ENCODE peak calls at places on chromosomes 2 and 18, in seven cellular contexts. J, E, Q, U, B, W and Y are unnamed samples.

GRCh38 chr2:238160206-238161129 is 1.7 kb downstream of the ERFE start:
- DNase-seq in J (no peak), E (no peak), Q (no peak), U (no peak), B (peak; percentile 59), W (no peak), Y (no peak)

GRCh38 chr2:207012461-207012860 is 73.1 kb downstream of the CPO start:
- DNase-seq in J (no peak), E (no peak), Q (no peak), U (no peak), B (peak; percentile 25), W (no peak), Y (peak; percentile 28)

GRCh38 chr2:160427629-160428424 is 65.8 kb downstream of the RBMS1 start:
- DNase-seq in J (no peak), E (no peak), Q (no peak), U (peak; percentile 46), B (peak; percentile 92), W (peak; percentile 66), Y (no peak)

GRCh38 chr2:239363946-239364637 is 36.7 kb downstream of the HDAC4 start:
- DNase-seq in J (no peak), E (peak; percentile 28), Q (no peak), U (no peak), B (no peak), W (peak; percentile 43), Y (no peak)

GRCh38 chr2:129859141-129859540 is 120.3 kb upstream of the RAB6C start:
- DNase-seq in J (no peak), E (no peak), Q (no peak), U (no peak), B (no peak), W (no peak), Y (no peak)

GRCh38 chr2:228763600-228763999 is 507.5 kb downstream of the PID1 start:
- DNase-seq in J (no peak), E (no peak), Q (no peak), U (no peak), B (no peak), W (no peak), Y (no peak)

GRCh38 chr18:34222396-34223163 is 2.1 kb downstream of the NOL4 start:
- DNase-seq in J (no peak), E (peak; percentile 47), Q (peak; percentile 40), U (no peak), B (peak; percentile 1), W (no peak), Y (no peak)

GRCh38 chr2:180707867-180708205 is 272.6 kb upstream of the UBE2E3 start:
- DNase-seq in J (no peak), E (no peak), Q (no peak), U (no peak), B (peak; percentile 90), W (no peak), Y (peak; percentile 87)

GRCh38 chr2:26351375-26352090 is 4.9 kb upstream of the ADGRF3 start:
- DNase-seq in J (no peak), E (no peak), Q (no peak), U (no peak), B (no peak), W (no peak), Y (no peak)

GRCh38 chr18:79345981-79346380 is 49.7 kb upstream of the NFATC1 start:
- DNase-seq in J (no peak), E (no peak), Q (no peak), U (no peak), B (no peak), W (no peak), Y (no peak)

GRCh38 chr2:233639860-233640259 is 3.6 kb downstream of the UGT1A10 start:
- DNase-seq in J (no peak), E (no peak), Q (no peak), U (no peak), B (no peak), W (no peak), Y (no peak)

GRCh38 chr2:233643128-233643527 is 6.9 kb downstream of the UGT1A10 start:
- DNase-seq in J (no peak), E (no peak), Q (no peak), U (no peak), B (peak; percentile 14), W (no peak), Y (no peak)

DNA sequence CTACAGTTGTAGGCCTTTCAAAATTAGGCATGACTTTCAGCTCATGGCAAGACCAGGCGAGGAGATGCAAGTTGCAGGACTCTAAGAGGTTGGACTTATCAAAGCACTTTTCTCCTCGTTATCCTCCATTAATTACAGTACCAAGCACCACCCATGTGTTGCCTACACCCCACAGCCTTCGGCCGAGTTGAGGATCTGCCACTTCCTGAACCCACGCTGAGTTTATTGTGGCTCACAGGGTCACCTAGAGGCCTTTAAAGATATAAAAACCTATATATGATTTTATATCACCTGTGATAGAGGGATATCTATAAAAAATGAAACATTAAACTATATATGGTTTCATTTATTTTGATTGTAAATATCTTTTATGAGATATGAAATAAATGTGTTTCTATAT is 2.6 kb downstream of the UGT1A10 start:
- DNase-seq in J (no peak), E (no peak), Q (no peak), U (no peak), B (no peak), W (no peak), Y (no peak)
- TF ChIP-seq CTCF in J (no peak), E (no peak), Q (no peak), U (no peak), B (no peak), W (no peak), Y (no peak)

DNA sequence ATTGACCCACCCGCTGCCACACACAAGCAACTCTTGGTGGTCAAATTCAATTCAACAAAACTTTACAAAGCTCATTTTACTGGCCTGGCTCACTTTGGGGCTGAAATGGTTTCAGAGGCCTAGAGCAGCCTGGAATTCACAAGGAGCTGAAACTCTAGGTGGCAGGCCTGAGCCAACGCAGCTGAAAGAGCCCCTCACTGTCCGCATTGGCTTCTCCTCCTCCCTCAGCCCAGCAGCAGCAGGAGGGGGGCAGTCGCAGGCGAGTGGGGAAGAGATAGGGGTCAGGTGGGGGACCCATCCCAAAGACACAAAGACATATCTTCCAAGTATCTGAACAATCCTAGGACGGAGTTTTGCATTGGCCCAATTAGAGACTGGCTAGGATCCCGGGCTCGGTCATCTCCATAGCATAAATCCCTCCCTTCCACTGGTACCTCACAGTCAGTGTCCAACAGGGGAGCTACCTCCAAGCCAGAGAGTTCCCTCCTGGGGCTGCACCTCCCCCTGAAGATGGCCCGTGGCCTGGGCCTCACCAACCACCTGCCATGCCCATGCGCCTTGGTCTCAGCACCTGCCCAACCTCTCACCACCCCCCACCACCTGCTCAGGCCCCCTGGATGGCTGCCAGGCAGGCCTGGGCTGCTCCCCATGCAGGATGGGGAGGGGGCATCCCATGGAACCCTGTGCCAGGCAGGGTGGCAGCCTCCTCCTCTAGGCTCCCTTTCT is 113.4 kb downstream of the ZBTB7C start:
- DNase-seq in J (peak; percentile 55), E (no peak), Q (no peak), U (no peak), B (peak; percentile 16), W (no peak), Y (no peak)
- TF ChIP-seq CTCF in J (peak; percentile 54), E (no peak), Q (peak; percentile 11), U (no peak), B (peak; percentile 32), W (no peak), Y (no peak)

DNA sequence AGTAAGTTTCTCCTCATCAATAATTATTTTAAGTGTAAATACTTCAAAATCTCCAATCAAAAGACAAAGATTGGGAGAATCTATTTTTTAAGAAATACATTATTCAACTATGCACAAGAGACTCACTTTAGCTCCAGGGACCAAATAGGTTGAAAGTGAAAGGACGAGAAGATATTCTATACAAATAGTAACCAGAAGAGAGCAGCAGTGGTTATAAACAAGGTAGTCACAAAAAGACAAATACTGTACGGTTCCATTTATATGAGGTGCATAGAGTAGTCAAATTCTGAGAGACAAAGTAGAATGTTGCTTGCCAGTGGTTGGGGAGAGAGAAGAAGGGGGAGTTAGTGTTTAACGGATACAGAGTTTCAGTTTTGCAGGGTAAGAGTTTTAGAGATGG is 69.8 kb downstream of the POU3F3 start:
- DNase-seq in J (no peak), E (no peak), Q (no peak), U (no peak), B (no peak), W (no peak), Y (no peak)
- TF ChIP-seq CTCF in J (no peak), E (no peak), Q (no peak), U (no peak), B (no peak), W (no peak), Y (no peak)

GRCh38 chr2:197308635-197309368 is 1.8 kb downstream of the ANKRD44 start:
- DNase-seq in J (no peak), E (no peak), Q (peak; percentile 13), U (no peak), B (no peak), W (no peak), Y (no peak)

GRCh38 chr2:197306691-197307030 is 3.9 kb downstream of the ANKRD44 start:
- DNase-seq in J (no peak), E (peak; percentile 55), Q (no peak), U (no peak), B (no peak), W (peak; percentile 47), Y (no peak)

GRCh38 chr2:197307933-197308521 is 2.6 kb downstream of the ANKRD44 start:
- DNase-seq in J (no peak), E (no peak), Q (peak; percentile 68), U (no peak), B (no peak), W (no peak), Y (no peak)

GRCh38 chr2:197306024-197306690 is 4.4 kb downstream of the ANKRD44 start:
- DNase-seq in J (no peak), E (no peak), Q (no peak), U (no peak), B (no peak), W (no peak), Y (no peak)

DNA sequence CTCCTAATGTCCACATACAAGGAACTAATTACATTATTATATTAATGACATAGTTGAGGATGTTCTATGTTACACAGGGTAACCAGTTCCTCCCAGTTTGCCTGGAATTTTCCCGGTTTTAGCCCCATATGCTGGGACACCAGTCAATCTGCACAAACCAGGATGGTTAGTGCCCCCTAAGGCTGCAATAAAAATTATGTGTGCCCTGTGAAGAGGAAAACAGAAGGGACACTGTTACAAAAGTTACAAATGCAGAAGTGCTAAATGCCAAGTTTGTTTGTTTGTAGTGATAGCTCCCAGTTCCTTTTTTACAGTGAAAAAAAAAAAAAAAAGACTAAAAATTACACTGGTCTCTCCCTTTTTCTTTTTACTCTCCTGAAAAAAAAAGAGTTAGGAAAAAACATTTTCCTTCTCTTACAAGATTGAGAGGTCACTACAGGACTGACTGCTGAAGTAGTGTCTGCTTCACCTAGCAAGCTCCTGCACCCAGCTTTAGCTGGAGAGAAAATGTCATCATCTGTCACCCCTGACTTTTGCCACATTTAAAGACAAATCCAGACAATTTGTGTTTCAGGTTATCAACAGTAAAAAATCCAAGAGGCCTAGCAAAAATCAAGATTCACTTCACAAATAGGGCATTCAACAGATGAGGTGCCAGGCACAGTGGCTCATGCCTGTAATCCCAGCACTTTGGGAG is 3.2 kb downstream of the ANKRD44 start:
- DNase-seq in J (no peak), E (no peak), Q (no peak), U (no peak), B (no peak), W (no peak), Y (no peak)
- TF ChIP-seq CTCF in J (peak; percentile 24), E (no peak), Q (peak; percentile 14), U (no peak), B (peak; percentile 19), W (no peak), Y (no peak)